ENCODE peak calls at places on chromosomes 7 and 10, in nine cellular contexts. G is mesenchymal stem cell, K is kidney epithelial cell, Z is GM12865, A is cerebellar cortex, S is B cell, B is M059J, U is EH, D is left ventricle myocardium inferior. V is an unnamed sample.

GRCh38 chr7:100854146-100854895 is 1.8 kb downstream of the SLC12A9 start:
- DNase-seq in U (no peak), D (no peak), A (no peak), B (no peak), G (no peak), K (no peak), Z (no peak), S (no peak), V (no peak)

GRCh38 chr7:121961491-121961890 is 88.5 kb downstream of the PTPRZ1 start:
- DNase-seq in U (peak), A (no peak), Z (no peak), S (no peak), B (no peak), D (no peak), G (no peak), K (no peak), V (no peak)

GRCh38 chr7:20350518-20350951 is 19.8 kb downstream of the ITGB8 start:
- DNase-seq in A (peak), D (no peak), Z (no peak), G (no peak), S (no peak), K (no peak), U (no peak), B (peak), V (no peak)

GRCh38 chr7:28871083-28871482 is 87.0 kb downstream of the TRIL start:
- DNase-seq in A (no peak), K (no peak), S (no peak), B (no peak), Z (no peak), D (no peak), G (no peak), U (no peak), V (no peak)

GRCh38 chr10:10798543-10799192 is 219.0 kb upstream of the CELF2 start:
- DNase-seq in A (no peak), B (no peak), S (no peak), Z (no peak), U (no peak), K (no peak), G (no peak), D (peak), V (no peak)

GRCh38 chr7:106153891-106154449 is 41.9 kb upstream of the SYPL1 start:
- DNase-seq in A (peak), Z (peak), U (peak), K (peak), D (peak), B (peak), G (peak), S (peak), V (peak)

GRCh38 chr10:43299579-43299978 is 32.7 kb upstream of the RASGEF1A start:
- DNase-seq in G (no peak), Z (no peak), S (no peak), B (no peak), D (no peak), U (no peak), K (no peak), A (no peak), V (peak)

GRCh38 chr7:102146122-102146521 is 140.5 kb upstream of the SH2B2 start:
- DNase-seq in B (no peak), A (peak), S (no peak), Z (no peak), G (no peak), D (peak), U (no peak), K (no peak), V (no peak)

GRCh38 chr10:35212856-35213255 is 86.2 kb downstream of the CREM start:
- DNase-seq in K (no peak), D (no peak), G (no peak), U (peak), B (no peak), S (no peak), A (no peak), Z (no peak), V (no peak)

GRCh38 chr10:30000802-30001571 is 58.4 kb downstream of the JCAD start:
- DNase-seq in K (peak), S (no peak), B (peak), D (no peak), Z (no peak), A (no peak), U (peak), G (peak), V (no peak)

GRCh38 chr10:123726381-123726780 is 60.2 kb downstream of the GPR26 start:
- DNase-seq in A (peak), S (no peak), B (no peak), K (no peak), Z (no peak), G (no peak), D (no peak), U (no peak), V (no peak)

GRCh38 chr7:41777894-41778596 is 75.2 kb upstream of the INHBA start:
- DNase-seq in U (no peak), S (no peak), G (no peak), B (no peak), A (no peak), Z (no peak), D (no peak), K (no peak), V (no peak)

GRCh38 chr7:37666026-37666780 is 17.4 kb upstream of the GPR141 start:
- DNase-seq in U (no peak), Z (no peak), B (no peak), D (no peak), A (no peak), S (no peak), G (no peak), K (no peak), V (no peak)

GRCh38 chr10:104417629-104418292 is 64.1 kb downstream of the CFAP58 start:
- DNase-seq in D (no peak), G (no peak), A (no peak), K (no peak), B (no peak), U (no peak), Z (no peak), S (no peak), V (no peak)

GRCh38 chr10:122116331-122116730 is 127.4 kb downstream of the TACC2 start:
- DNase-seq in G (peak), Z (no peak), U (peak), A (no peak), S (no peak), K (no peak), D (no peak), B (peak), V (no peak)

GRCh38 chr7:102321351-102322201 is 34.7 kb downstream of the SPDYE6 start:
- DNase-seq in S (no peak), D (no peak), Z (no peak), A (no peak), U (no peak), G (peak), B (no peak), K (no peak), V (no peak)

GRCh38 chr10:3516626-3517255 is 268.3 kb downstream of the KLF6 start:
- DNase-seq in K (no peak), G (no peak), D (no peak), Z (no peak), B (no peak), A (no peak), S (no peak), U (peak), V (no peak)

GRCh38 chr7:150855476-150856302 is 3.4 kb downstream of the AOC1 start:
- DNase-seq in Z (no peak), D (no peak), U (no peak), G (no peak), K (no peak), S (no peak), B (no peak), A (no peak), V (no peak)

GRCh38 chr10:113610636-113611601 is 52.9 kb downstream of the NRAP start:
- DNase-seq in B (peak), A (no peak), D (no peak), Z (no peak), U (no peak), S (no peak), K (no peak), G (no peak), V (no peak)

GRCh38 chr7:130888468-130888867 is 154.5 kb upstream of the KLF14 start:
- DNase-seq in G (no peak), B (no peak), U (no peak), K (no peak), D (no peak), A (no peak), S (no peak), Z (no peak), V (no peak)

GRCh38 chr7:30804078-30804661 is 33.0 kb downstream of the MINDY4 start:
- DNase-seq in U (peak), K (no peak), Z (no peak), D (no peak), A (no peak), S (no peak), G (peak), B (peak), V (no peak)

GRCh38 chr7:151243411-151244155 is 4.9 kb downstream of the SMARCD3 start:
- DNase-seq in Z (peak), K (no peak), S (peak), B (peak), G (peak), D (no peak), A (no peak), U (no peak), V (peak)

GRCh38 chr10:61869772-61870520 is 31.6 kb upstream of the ARID5B start:
- DNase-seq in D (no peak), B (peak), U (peak), Z (no peak), S (no peak), A (no peak), G (peak), K (no peak), V (no peak)

V was measured in T-helper 9 cell.